ENCODE peak calls at places on chromosomes 4 and X, in ten cellular contexts. N, Q, O, P, T, L, E, Y, I and R are unnamed samples.

GRCh38 chrX:476724-477075 is 90.0 kb upstream of the PPP2R3B start:
- DNase-seq in O (no peak), N (no peak), E (no peak), Q (no peak), Y (no peak), T (no peak), L (no peak), P (peak), I (no peak), R (no peak)

GRCh38 chr4:186936496-186937375 is 213.1 kb upstream of the FAT1 start:
- DNase-seq in E (no peak), Y (no peak), N (no peak), Q (no peak), T (no peak), L (peak), O (no peak), I (no peak), P (no peak), R (no peak)

GRCh38 chr4:56818797-56819196 is 2.7 kb downstream of the SPINK2 start:
- DNase-seq in P (no peak), Y (no peak), I (no peak), E (no peak), T (no peak), Q (no peak), O (no peak), L (no peak), N (no peak), R (no peak)

GRCh38 chrX:65993915-65994460 is 45.9 kb downstream of the VSIG4 start:
- DNase-seq in I (no peak), L (no peak), Y (no peak), E (no peak), Q (no peak), T (no peak), O (no peak), P (no peak), N (no peak), R (no peak)

GRCh38 chr4:174681723-174682300 is 147.2 kb downstream of the GLRA3 start:
- DNase-seq in T (no peak), E (no peak), L (no peak), N (no peak), Y (no peak), Q (no peak), O (no peak), I (no peak), P (no peak), R (no peak)

GRCh38 chrX:67777148-67777547 is 233.3 kb downstream of the AR start:
- DNase-seq in L (no peak), P (no peak), E (no peak), N (no peak), Y (no peak), O (no peak), Q (no peak), T (no peak), I (no peak), R (no peak)

GRCh38 chrX:52424658-52425057 is 55.8 kb downstream of the XAGE2 start:
- DNase-seq in E (no peak), Q (no peak), O (no peak), L (no peak), Y (no peak), I (no peak), T (no peak), P (no peak), N (no peak), R (no peak)

GRCh38 chr4:35673137-35673536 is 571.2 kb downstream of the ARAP2 start:
- DNase-seq in P (no peak), T (no peak), N (no peak), L (no peak), O (no peak), Q (no peak), Y (no peak), E (no peak), I (no peak), R (no peak)

GRCh38 chrX:109685656-109686078 is 47.4 kb downstream of the ACSL4 start:
- DNase-seq in T (no peak), P (no peak), O (no peak), N (no peak), Q (no peak), L (no peak), E (no peak), I (no peak), Y (no peak), R (no peak)

GRCh38 chr4:113625902-113626301 is 135.6 kb downstream of the CAMK2D start:
- DNase-seq in O (no peak), T (no peak), I (no peak), L (no peak), E (no peak), P (no peak), Q (no peak), Y (no peak), N (no peak), R (no peak)

GRCh38 chrX:118823263-118824172 is at the start of gene ZCCHC12:
- DNase-seq in N (peak), Y (no peak), T (no peak), O (no peak), L (peak), I (peak), P (peak), Q (peak), E (no peak), R (peak)

GRCh38 chr4:128831526-128832252 is 22.2 kb downstream of the JADE1 start:
- DNase-seq in O (no peak), Q (peak), I (no peak), Y (no peak), E (no peak), L (no peak), T (no peak), N (no peak), P (no peak), R (no peak)

GRCh38 chrX:54288277-54288676 is 69.6 kb downstream of the WNK3 start:
- DNase-seq in L (no peak), I (no peak), T (no peak), N (no peak), E (no peak), Y (no peak), Q (no peak), O (no peak), P (no peak), R (no peak)

GRCh38 chrX:138504254-138504653 is 207.3 kb downstream of the FGF13 start:
- DNase-seq in L (no peak), Y (no peak), E (no peak), P (no peak), Q (no peak), N (no peak), O (no peak), T (no peak), I (no peak), R (no peak)

GRCh38 chrX:39149761-39150160 is 348.5 kb downstream of the MID1IP1 start:
- DNase-seq in Q (peak), Y (peak), P (peak), I (peak), O (peak), N (peak), T (peak), L (no peak), E (peak), R (no peak)

DNA sequence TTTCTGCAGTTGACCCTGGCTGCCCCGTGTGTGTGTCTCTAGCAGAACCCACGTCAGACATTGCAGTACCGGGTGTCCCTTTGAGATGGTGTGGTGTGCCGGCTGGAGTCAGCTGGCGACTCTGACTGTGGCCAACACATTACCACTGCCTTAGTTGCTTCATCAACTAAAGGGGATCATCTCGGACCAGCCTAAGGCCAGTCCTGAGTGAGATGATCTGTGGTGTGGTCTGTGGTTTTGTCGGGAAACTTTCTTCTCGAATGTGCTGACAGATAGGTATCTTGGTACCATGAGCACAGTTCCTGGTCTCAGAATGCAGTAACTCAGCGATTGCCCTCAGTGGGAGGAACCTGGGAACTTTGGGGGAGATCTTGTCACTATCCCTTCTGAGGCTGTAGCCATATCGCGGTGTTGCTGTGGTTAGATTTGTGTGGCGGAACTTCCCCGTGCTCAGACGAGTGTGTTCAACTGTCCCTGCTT is 15.8 kb downstream of the TBC1D14 start:
- DNase-seq in T (no peak), L (no peak), Y (no peak), E (no peak), Q (no peak), N (no peak), I (peak), P (no peak), O (no peak), R (no peak)
- TF ChIP-seq POLR2AphosphoS5 in T (no peak), L (no peak), Y (no peak), E (no peak), Q (no peak), N (no peak), I (peak), P (peak), O (no peak), R (no peak)

DNA sequence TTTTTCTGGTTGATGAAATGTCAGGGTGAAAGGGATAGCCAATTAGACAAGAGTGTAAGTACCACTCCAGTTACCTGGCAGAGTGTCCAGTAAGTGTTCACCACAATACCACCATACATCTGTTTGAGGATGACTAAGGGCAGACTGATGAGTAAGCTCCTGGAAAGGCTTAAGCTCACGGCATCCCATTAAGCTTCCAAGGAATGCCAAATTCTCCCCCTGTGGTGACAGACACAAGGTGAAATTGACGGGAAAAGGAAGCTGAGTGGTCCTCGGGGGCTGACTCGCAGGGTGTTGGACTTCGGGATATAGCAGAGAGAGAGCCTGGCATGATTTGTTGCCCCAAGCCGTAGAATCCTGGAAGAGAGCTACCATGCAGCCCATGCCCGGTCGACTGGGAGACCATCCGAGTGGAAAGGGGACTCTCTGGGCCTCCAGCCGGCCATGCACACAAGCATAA is 7.6 kb upstream of the BST1 start:
- DNase-seq in L (peak), I (no peak), N (no peak), P (no peak), Y (no peak), T (no peak), Q (peak), O (no peak), E (no peak), R (no peak)
- TF ChIP-seq POLR2AphosphoS5 in L (no peak), I (no peak), N (no peak), P (no peak), Y (no peak), T (no peak), Q (no peak), O (no peak), E (no peak), R (no peak)

DNA sequence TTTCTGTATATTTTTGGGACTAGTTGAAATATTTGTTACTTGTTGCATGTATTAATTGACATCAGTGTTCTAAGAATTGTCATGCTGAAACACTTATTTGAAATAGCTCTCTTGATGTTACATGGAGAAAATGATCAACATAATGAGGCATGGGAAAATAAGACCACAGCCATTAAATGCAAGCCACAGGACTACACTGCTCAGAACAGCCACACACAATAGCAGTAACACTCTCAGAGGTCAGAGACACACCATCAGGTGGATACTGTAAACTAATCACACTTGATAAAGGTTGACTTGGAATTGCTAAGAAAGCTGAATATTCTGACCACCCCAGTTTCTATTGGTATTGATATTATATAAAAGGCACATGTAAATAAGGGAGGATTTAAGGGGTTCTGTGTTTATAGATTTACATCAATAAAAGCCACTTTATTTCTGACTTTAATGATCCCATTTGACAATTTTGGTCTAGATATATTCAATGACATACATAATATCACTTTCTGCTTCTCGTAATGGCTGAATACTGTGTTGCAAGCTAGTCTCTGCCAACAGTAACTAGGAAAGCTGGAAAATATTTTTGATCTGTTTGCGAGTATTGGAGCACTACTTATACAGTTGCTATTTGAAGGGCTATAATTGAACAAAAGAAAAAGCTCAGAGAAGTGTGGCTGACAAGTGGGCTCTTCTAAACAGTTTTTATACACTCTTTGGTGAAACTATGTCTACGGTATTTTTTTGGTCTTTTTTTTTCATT is 876.5 kb upstream of the INTU start:
- DNase-seq in O (no peak), Q (no peak), I (no peak), Y (no peak), L (no peak), N (no peak), P (no peak), E (no peak), T (no peak), R (no peak)
- TF ChIP-seq POLR2AphosphoS5 in O (no peak), Q (no peak), I (no peak), Y (no peak), L (no peak), N (no peak), P (no peak), E (no peak), T (no peak), R (no peak)

DNA sequence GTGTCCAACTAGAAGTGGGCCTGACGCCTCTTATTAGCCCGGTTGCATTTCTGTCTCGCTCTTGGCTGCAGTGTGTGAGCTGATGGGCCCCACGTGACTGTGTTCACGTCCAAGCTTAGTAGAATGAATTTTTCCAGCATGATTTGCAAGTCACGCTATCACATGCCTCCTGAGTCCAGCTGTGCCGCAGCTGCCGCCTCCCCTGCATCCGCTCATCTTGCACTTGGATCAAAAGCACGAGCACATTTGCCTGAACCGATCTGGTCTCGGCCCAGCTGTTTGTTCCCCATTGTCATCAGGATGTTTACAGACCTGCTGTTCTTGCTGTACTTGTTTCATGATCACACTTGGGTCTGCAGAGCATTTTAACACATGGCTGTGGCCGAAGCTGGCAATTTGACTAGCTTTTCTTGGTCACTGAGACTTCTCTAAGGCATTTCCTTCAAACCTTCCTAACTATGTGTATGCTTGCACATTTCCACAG is 126.5 kb downstream of the KIT start:
- DNase-seq in O (peak), I (peak), P (peak), Y (no peak), N (peak), T (no peak), E (peak), L (no peak), Q (no peak), R (no peak)
- TF ChIP-seq POLR2AphosphoS5 in O (peak), I (peak), P (peak), Y (no peak), N (peak), T (no peak), E (peak), L (no peak), Q (no peak), R (no peak)

DNA sequence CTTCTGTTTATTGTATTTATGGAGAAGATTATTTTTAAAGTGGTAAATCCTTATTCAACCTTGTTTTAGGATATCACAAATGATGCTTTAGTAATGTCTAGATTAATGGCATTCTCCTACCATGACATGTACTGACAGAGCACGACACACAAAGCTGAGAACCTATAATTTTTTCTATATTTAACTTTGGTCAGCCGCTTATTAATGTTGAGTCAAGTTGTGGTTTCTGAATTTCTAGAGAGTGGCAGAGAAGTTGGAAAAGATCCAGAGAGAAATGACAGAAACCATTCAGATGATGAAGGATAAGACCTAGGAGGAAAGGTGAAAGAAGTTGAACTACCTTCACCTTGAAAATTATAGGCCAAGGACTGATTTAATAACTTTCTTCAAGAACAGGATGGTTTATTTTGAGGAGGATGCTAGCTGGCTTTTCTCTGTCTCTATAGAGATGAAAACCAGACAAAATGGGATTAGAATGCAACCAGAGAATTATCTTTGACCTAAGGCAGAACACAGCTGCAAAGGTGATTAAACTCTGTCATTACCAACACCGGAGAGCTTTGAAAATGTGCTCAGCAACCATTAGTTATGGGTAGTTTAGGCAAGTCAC is 62.6 kb upstream of the TSPAN5 start:
- DNase-seq in L (peak), Q (no peak), O (no peak), Y (peak), P (no peak), E (no peak), T (no peak), I (no peak), N (no peak), R (no peak)
- TF ChIP-seq POLR2AphosphoS5 in L (no peak), Q (no peak), O (no peak), Y (no peak), P (no peak), E (no peak), T (no peak), I (no peak), N (no peak), R (no peak)

GRCh38 chr4:139872274-139872673 is 206.7 kb downstream of the MGST2 start:
- DNase-seq in I (no peak), L (no peak), O (no peak), Y (peak), P (no peak), N (no peak), Q (no peak), E (no peak), T (no peak), R (no peak)
- TF ChIP-seq POLR2AphosphoS5 in I (peak), L (no peak), O (no peak), Y (no peak), P (peak), N (no peak), Q (no peak), E (no peak), T (no peak), R (no peak)

DNA sequence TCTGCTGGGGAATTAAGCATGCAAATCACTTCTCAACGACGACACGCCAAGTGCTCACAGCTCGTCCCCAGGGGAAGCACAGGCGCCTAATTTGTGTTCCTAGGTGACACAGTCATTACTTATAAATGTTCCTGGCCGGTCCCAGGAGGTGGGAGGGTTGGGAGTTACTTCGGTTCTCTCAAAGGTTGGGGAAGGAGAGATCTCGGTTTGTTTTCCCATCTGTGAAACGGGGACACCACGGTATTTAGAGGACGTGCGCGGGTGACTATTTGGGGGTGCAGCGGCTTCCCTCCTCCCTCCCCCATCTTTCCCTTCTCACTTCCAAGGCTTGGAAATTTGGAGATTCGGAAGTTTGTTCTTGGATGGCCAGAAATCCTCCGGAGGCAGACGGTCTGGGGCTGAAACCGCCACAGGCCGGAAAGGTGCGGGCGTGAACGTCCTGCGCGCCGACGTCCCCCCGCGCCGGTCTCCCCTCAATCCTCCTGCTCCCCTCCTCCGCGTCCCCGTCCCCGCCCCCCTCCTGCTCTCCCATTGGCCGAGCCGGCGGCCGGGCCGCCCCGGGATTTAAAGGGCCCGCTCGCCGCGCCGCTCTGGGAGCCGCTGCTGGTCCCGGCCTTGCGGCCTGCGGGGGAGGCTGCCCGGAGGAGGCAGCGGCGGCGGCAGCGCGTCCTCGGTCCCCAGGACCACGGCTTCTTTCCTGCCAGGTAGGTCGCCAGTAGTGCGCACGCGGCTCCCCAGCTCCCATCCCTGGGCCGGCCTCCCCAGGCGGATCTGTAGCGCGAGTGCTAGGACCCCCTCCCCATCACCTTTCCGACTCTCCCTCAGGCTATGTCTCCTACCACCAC is at the start of gene PORCN:
- DNase-seq in O (peak), I (peak), Y (no peak), L (no peak), Q (peak), E (peak), P (peak), T (no peak), N (peak), R (peak)
- TF ChIP-seq POLR2AphosphoS5 in O (no peak), I (peak), Y (peak), L (peak), Q (peak), E (peak), P (peak), T (peak), N (peak), R (no peak)

DNA sequence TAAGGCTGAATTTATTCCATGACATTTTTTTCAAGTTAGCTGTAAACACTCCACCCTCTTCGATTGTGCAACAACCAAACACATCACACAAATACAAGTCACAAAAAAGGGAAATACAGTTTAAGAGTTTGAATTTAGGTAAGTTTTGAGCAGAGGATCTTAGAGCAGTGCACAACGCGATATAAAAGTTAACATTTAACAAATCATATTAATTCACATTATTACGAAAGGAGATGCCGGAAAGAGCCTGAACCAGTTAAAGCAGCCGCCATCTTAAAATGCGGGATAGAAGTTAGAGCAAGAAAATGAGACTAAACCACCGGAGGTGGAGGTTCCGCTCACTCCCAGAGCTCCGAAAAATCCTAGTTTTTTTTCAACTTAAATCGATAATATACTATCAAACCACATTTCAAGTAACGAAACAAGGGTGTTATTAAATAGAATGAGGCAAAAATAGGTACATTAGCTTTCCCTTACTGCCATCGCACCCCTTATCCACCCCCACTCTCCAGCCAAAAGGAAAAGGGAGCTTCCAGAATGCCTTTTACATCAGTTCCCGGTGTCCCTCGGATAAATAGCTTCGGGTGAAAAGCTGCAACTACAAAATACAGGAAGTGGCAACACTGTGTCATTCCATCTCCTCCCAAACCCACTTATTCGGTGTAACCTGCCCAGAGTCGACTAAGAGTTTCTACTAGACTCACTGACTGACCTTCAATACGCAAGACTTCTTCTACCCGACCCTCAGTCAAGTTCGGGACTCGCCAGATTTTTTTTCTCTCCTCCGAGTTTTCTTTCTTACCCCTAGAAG is 1.9 kb downstream of the UBE2D3 start:
- DNase-seq in N (peak), T (no peak), P (no peak), Y (peak), E (peak), L (peak), I (peak), Q (peak), O (no peak), R (no peak)
- TF ChIP-seq POLR2AphosphoS5 in N (peak), T (peak), P (peak), Y (peak), E (peak), L (peak), I (peak), Q (peak), O (no peak), R (no peak)